ENCODE peak calls at places on chromosomes 11 and 22, in nine cellular contexts. Z is IMR-90; D is tibial nerve; N is GM23248; C is right atrium auricular region; T is adrenal gland; M is mesenchymal stem cell; X is heart right ventricle; P is CD8-positive, alpha-beta memory T cell. U is an unnamed sample.

GRCh38 chr11:77471520-77472234 is 2.2 kb downstream of the PAK1 start:
- DNase-seq in D (peak; percentile 12), T (peak; percentile 39), X (no peak), P (no peak), C (no peak), Z (no peak), N (no peak), M (no peak), U (no peak)

GRCh38 chr11:61007383-61007970 is 36.0 kb downstream of the CD6 start:
- DNase-seq in P (no peak), X (no peak), C (no peak), N (peak; percentile 22), Z (no peak), T (no peak), D (no peak), M (no peak), U (no peak)

GRCh38 chr11:120197254-120197891 is 13.5 kb upstream of the OAF start:
- DNase-seq in D (peak; percentile 15), M (no peak), N (peak; percentile 48), Z (no peak), C (no peak), P (no peak), T (no peak), X (no peak), U (no peak)

GRCh38 chr11:62122076-62122475 is 1.7 kb upstream of the INCENP start:
- DNase-seq in D (no peak), Z (no peak), T (no peak), C (no peak), N (peak; percentile 12), M (peak; percentile 32), P (no peak), X (no peak), U (no peak)

GRCh38 chr11:113505541-113506375 is 30.6 kb upstream of the DRD2 start:
- DNase-seq in D (peak; percentile 36), X (no peak), Z (peak; percentile 36), T (no peak), C (peak; percentile 55), P (no peak), N (peak; percentile 96), M (no peak), U (no peak)

GRCh38 chr11:63517156-63517555 is 11.3 kb downstream of the LGALS12 start:
- DNase-seq in D (no peak), C (no peak), T (no peak), N (no peak), P (no peak), X (no peak), M (no peak), Z (no peak), U (no peak)

GRCh38 chr11:95512177-95512576 is 277.4 kb downstream of the FAM76B start:
- DNase-seq in X (no peak), D (peak; percentile 38), Z (peak; percentile 69), N (peak; percentile 97), C (peak; percentile 75), T (peak; percentile 54), P (no peak), M (peak; percentile 83), U (no peak)

GRCh38 chr11:108221981-108222685 is at the start of gene NPAT:
- DNase-seq in P (peak; percentile 35), X (no peak), M (no peak), T (no peak), D (no peak), Z (no peak), C (no peak), N (no peak), U (no peak)

GRCh38 chr11:14967581-14968214 is 4.5 kb downstream of the CALCA start:
- DNase-seq in Z (no peak), T (no peak), X (no peak), P (no peak), C (no peak), M (no peak), N (no peak), D (no peak), U (no peak)

GRCh38 chr22:40409613-40410113 is 39.3 kb downstream of the SGSM3 start:
- DNase-seq in N (no peak), Z (no peak), T (no peak), P (no peak), X (no peak), D (no peak), C (no peak), M (no peak), U (no peak)

GRCh38 chr22:28714043-28714442 is 27.6 kb downstream of the CHEK2 start:
- DNase-seq in M (no peak), Z (no peak), X (no peak), D (no peak), T (no peak), P (no peak), N (no peak), C (no peak), U (no peak)

GRCh38 chr11:43547411-43547718 is 133.2 kb upstream of the HSD17B12 start:
- DNase-seq in N (peak; percentile 52), M (no peak), P (no peak), T (peak; percentile 43), X (no peak), Z (no peak), D (no peak), C (no peak), U (no peak)

GRCh38 chr22:35212020-35212419 is 45.3 kb upstream of the HMGXB4 start:
- DNase-seq in C (no peak), Z (peak; percentile 65), N (peak; percentile 14), T (peak; percentile 41), D (no peak), X (no peak), M (peak; percentile 26), P (no peak), U (no peak)

DNA sequence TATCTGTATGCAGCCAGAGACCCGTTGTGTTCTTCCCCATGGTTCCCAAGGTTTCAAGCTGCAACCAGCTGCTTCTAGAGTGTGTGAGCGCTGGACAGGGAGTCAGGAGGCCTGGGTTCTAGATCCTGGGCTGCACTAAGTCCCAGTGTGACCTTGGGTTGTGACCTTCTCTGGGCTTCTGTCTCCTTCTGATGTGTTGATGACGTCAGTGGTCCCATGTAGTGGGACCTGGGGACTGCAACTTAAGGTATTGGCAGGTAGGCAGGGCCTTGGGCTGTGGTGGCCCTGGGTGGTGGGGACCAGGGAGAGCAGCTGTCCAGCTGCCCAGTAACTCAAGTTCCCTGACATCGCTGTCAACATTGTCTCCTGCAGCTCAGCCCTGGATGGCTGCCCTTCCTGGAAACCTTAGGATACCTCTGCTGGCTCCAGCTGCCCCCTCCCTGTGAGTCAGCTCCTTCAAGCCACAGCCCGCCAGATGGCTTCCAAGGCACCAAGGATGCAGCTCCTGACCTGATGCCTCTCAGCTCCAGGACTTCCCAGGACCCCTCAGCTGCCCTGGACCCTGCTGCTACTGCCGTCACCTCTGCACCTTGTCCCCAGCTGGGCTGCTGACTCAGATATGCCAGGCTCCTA is 1.3 kb upstream of the PVALB start:
- DNase-seq in C (no peak), N (peak; percentile 41), T (no peak), X (no peak), Z (no peak), M (no peak), P (no peak), D (no peak), U (no peak)
- H3K27me3 ChIP-seq in C (peaks cover 12% of the 10 kb centered on the region), N (peaks cover 83% of the 10 kb centered on the region), T (peaks cover 48% of the 10 kb centered on the region), X (peaks cover 80% of the 10 kb centered on the region), Z (peaks cover 85% of the 10 kb centered on the region), M (peaks cover 86% of the 10 kb centered on the region), P (peaks cover 34% of the 10 kb centered on the region), D (no peaks in the 10 kb centered on the region), U (peaks cover 29% of the 10 kb centered on the region)

GRCh38 chr22:31036671-31037550 is 44.2 kb upstream of the SMTN start:
- DNase-seq in N (peak; percentile 84), Z (peak; percentile 53), T (no peak), X (no peak), C (no peak), M (peak; percentile 50), P (no peak), D (no peak), U (no peak)
- H3K27ac ChIP-seq in N (peak overlapping the region; percentile 60), Z (peak overlapping the region; percentile 86), T (peak overlapping the region; percentile 5), X (peak overlapping the region; percentile 32), C (peak overlapping the region; percentile 51), M (no peak overlapping the region), P (no peak overlapping the region), D (peak overlapping the region; percentile 49), U (peak overlapping the region; percentile 61)

DNA sequence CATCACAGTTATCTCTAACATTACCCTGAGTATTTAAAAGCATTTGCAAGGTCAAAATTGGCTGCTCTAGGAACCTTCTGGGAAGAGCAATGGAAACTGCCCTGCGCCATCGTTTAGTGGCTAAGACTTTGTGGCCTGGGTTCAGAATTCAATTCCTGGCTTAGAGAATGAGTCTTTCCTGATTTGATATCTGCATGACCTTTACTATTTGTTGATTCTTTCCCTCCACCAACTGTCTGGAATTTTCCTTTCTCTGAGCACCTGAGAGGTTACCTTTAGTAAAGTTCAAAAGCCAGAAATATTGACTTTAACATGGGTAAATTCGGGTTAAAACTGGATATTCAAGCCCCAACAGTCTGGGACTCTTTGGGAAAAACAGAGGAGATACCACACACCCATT is 43.0 kb upstream of the SLC5A12 start:
- DNase-seq in T (no peak), N (no peak), D (no peak), M (no peak), C (no peak), P (no peak), X (no peak), Z (no peak), U (no peak)
- H3K27me3 ChIP-seq in T (no peaks in the 10 kb centered on the region), N (no peaks in the 10 kb centered on the region), D (no peaks in the 10 kb centered on the region), M (no peaks in the 10 kb centered on the region), C (no peaks in the 10 kb centered on the region), P (no peaks in the 10 kb centered on the region), X (no peaks in the 10 kb centered on the region), Z (no peaks in the 10 kb centered on the region), U (no peaks in the 10 kb centered on the region)

DNA sequence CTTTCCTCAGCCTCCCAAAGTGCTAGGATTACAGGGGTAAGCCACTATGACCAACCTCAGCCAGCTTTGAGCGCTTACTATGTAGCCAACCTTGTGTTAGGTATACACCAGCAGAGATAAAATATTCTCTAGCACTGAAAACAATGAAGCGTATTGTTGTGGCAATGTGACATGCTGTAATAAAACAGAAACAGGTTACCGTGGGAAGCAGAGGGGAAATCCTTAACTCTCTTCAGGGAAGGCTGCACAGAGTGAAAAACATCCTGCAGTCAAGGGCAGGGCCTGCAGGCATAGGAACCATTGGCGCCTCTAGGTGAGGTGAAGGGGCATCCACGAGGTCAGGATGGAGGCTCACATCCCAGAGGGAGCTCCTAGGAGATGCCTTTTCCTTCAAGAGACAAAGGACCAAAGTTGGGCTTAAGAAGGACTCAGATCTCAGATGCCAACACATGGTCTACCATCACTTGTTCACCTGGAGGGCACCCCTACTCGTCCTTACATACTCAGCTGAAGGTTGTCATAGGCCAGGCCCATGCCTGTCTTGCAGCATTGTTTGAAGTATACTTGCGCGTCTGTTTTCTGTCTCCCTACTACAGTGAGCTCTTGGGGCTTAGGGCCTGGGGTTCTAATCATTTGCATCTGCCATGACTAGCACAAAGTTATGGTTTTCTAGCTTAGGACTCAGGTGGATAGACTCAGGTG is 7.9 kb downstream of the POLD4 start:
- DNase-seq in P (no peak), D (no peak), N (no peak), T (no peak), Z (no peak), X (no peak), C (no peak), M (no peak), U (no peak)
- H3K27ac ChIP-seq in P (no peak overlapping the region), D (no peak overlapping the region), N (peak overlapping the region; percentile 87), T (no peak overlapping the region), Z (no peak overlapping the region), X (no peak overlapping the region), C (no peak overlapping the region), M (no peak overlapping the region), U (peak overlapping the region; percentile 86)

U was measured in esophagus squamous epithelium.